ENCODE peak calls at places on chromosome 15, in ten cellular contexts. N, P, U, M, Q, R, J, V, D and X are unnamed samples.

GRCh38 chr15:83284563-83285283 is at the start of gene BNC1:
- DNase-seq in N (no peak), P (no peak), U (no peak), M (no peak), Q (no peak), R (no peak), J (no peak), V (no peak), D (no peak), X (no peak)

GRCh38 chr15:74614744-74615312 is 808 bp upstream of the CLK3 start:
- DNase-seq in N (peak), P (peak), U (no peak), M (peak), Q (peak), R (peak), J (peak), V (no peak), D (peak), X (peak)

GRCh38 chr15:74053941-74054529 is 28.3 kb downstream of the GOLGA6A start:
- DNase-seq in N (peak), P (peak), U (no peak), M (peak), Q (peak), R (no peak), J (peak), V (no peak), D (peak), X (peak)

GRCh38 chr15:75493732-75494131 is 42.2 kb upstream of the SIN3A start:
- DNase-seq in N (no peak), P (no peak), U (no peak), M (no peak), Q (no peak), R (no peak), J (no peak), V (no peak), D (no peak), X (no peak)

GRCh38 chr15:56176996-56177395 is 66.7 kb downstream of the RFX7 start:
- DNase-seq in N (no peak), P (no peak), U (no peak), M (no peak), Q (no peak), R (no peak), J (no peak), V (no peak), D (no peak), X (no peak)

GRCh38 chr15:91408476-91409076 is 308.5 kb downstream of the SV2B start:
- DNase-seq in N (no peak), P (peak), U (no peak), M (peak), Q (no peak), R (no peak), J (no peak), V (no peak), D (peak), X (no peak)

GRCh38 chr15:91863621-91864255 is 10.2 kb downstream of the SLCO3A1 start:
- DNase-seq in N (no peak), P (no peak), U (no peak), M (no peak), Q (no peak), R (no peak), J (no peak), V (no peak), D (no peak), X (no peak)

GRCh38 chr15:80803580-80804525 is 24.7 kb downstream of the CEMIP start:
- DNase-seq in N (no peak), P (no peak), U (no peak), M (no peak), Q (no peak), R (no peak), J (no peak), V (no peak), D (no peak), X (no peak)

GRCh38 chr15:90141646-90142045 is 39.4 kb upstream of the IDH2 start:
- DNase-seq in N (no peak), P (peak), U (no peak), M (no peak), Q (no peak), R (no peak), J (peak), V (no peak), D (no peak), X (no peak)

GRCh38 chr15:51737538-51738305 is at the start of gene LYSMD2:
- DNase-seq in N (peak), P (peak), U (no peak), M (peak), Q (peak), R (no peak), J (peak), V (peak), D (peak), X (peak)

GRCh38 chr15:90401499-90401898 is 13.5 kb downstream of the IQGAP1 start:
- DNase-seq in N (no peak), P (no peak), U (no peak), M (no peak), Q (no peak), R (no peak), J (no peak), V (no peak), D (no peak), X (no peak)

GRCh38 chr15:48602358-48603122 is 43.0 kb downstream of the FBN1 start:
- DNase-seq in N (no peak), P (peak), U (no peak), M (no peak), Q (no peak), R (no peak), J (peak), V (no peak), D (peak), X (no peak)

GRCh38 chr15:51024735-51025453 is 69.8 kb downstream of the TNFAIP8L3 start:
- DNase-seq in N (no peak), P (peak), U (no peak), M (no peak), Q (no peak), R (no peak), J (no peak), V (no peak), D (no peak), X (no peak)

GRCh38 chr15:76802411-76802810 is 102.7 kb downstream of the SCAPER start:
- DNase-seq in N (no peak), P (no peak), U (no peak), M (no peak), Q (no peak), R (no peak), J (no peak), V (no peak), D (no peak), X (no peak)

GRCh38 chr15:60408438-60409105 is 10.8 kb upstream of the ANXA2 start:
- DNase-seq in N (no peak), P (peak), U (no peak), M (no peak), Q (peak), R (no peak), J (no peak), V (no peak), D (no peak), X (no peak)

GRCh38 chr15:59294961-59295741 is 77.5 kb downstream of the MYO1E start:
- DNase-seq in N (no peak), P (peak), U (no peak), M (no peak), Q (no peak), R (no peak), J (peak), V (no peak), D (peak), X (no peak)

GRCh38 chr15:39077998-39078397 is 502.9 kb upstream of the THBS1 start:
- DNase-seq in N (no peak), P (no peak), U (no peak), M (no peak), Q (no peak), R (no peak), J (no peak), V (no peak), D (no peak), X (no peak)

GRCh38 chr15:72952151-72952550 is 100.1 kb upstream of the NEO1 start:
- DNase-seq in N (no peak), P (no peak), U (no peak), M (no peak), Q (no peak), R (no peak), J (no peak), V (no peak), D (no peak), X (no peak)

GRCh38 chr15:74200871-74201419 is 1.6 kb downstream of the STRA6 start:
- DNase-seq in N (no peak), P (peak), U (no peak), M (no peak), Q (no peak), R (no peak), J (peak), V (no peak), D (no peak), X (no peak)

GRCh38 chr15:89383635-89384604 is 49.3 kb upstream of the POLG start:
- DNase-seq in N (no peak), P (peak), U (no peak), M (peak), Q (no peak), R (no peak), J (no peak), V (peak), D (peak), X (no peak)

GRCh38 chr15:88606437-88606794 is 14.7 kb upstream of the AEN start:
- DNase-seq in N (no peak), P (no peak), U (no peak), M (no peak), Q (no peak), R (no peak), J (no peak), V (no peak), D (no peak), X (no peak)

GRCh38 chr15:56428821-56429458 is 36.0 kb downstream of the MNS1 start:
- DNase-seq in N (no peak), P (peak), U (no peak), M (no peak), Q (peak), R (no peak), J (no peak), V (no peak), D (no peak), X (no peak)

GRCh38 chr15:37777006-37777405 is 157.4 kb upstream of the TMCO5A start:
- DNase-seq in N (no peak), P (no peak), U (no peak), M (no peak), Q (no peak), R (no peak), J (no peak), V (no peak), D (no peak), X (no peak)

GRCh38 chr15:58666957-58667356 is 82.5 kb downstream of the ADAM10 start:
- DNase-seq in N (no peak), P (peak), U (no peak), M (no peak), Q (no peak), R (no peak), J (no peak), V (no peak), D (no peak), X (no peak)

GRCh38 chr15:58641660-58642059 is 107.8 kb downstream of the ADAM10 start:
- DNase-seq in N (no peak), P (no peak), U (no peak), M (no peak), Q (no peak), R (no peak), J (no peak), V (no peak), D (no peak), X (no peak)

DNA sequence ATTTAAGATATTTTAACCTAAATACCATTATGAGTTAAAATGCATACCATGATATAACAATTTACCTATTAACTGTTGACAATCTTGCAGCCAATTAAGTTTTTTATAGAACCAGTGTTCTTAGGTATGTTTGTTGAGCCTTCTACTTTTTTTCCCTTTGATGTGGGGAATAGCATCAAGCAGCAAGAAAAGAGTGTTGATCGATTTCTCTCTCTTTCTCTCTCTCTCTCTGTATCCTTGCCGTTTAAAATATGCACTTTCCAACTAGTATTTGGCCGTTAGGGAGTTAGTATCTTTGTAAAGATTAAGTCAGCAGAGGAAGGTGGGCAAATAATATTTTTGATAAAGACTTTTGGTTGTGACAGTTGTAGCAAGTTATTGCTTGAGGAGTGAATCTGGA is 5.9 kb downstream of the CHD2 start:
- DNase-seq in N (no peak), P (no peak), U (no peak), M (no peak), Q (no peak), R (no peak), J (no peak), V (no peak), D (no peak), X (no peak)
- H3K27ac ChIP-seq in N (peak), P (no peak), U (peak), M (peak), Q (peak), R (peak), J (peak), V (peak), D (peak), X (peak)

GRCh38 chr15:71333839-71334238 is 218.6 kb downstream of the THSD4 start:
- DNase-seq in N (no peak), P (peak), U (no peak), M (no peak), Q (no peak), R (no peak), J (peak), V (no peak), D (no peak), X (no peak)
- H3K27ac ChIP-seq in N (no peak), P (peak), U (no peak), M (no peak), Q (no peak), R (peak), J (peak), V (no peak), D (peak), X (no peak)

DNA sequence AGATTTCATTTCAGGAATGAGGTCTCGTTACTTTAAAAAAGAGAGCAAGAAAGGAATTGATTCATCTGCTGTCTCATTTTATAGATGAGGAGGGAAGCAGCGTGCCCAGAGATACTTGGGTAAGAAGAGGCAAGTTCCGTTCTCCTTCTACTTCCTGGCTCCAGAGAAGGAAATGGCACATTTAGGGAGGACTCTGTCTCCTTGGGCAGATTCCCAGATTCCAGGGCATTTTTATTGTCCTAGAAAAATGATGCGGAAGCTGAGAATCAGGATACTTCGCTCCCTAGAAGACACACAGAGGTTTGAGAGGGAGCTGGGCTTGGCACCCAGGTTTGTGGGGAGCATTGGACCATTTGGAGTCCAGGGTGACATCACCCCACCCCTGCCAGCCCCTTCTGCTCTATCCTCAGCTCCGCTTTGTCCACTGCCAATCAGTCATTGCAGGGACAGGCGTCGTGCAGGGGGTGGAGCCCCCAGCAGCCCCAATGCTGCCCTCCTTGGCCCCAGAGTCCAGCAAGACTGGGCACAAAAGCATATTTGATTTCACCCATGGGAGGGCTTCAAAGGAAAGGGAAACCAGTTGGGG is 129.9 kb upstream of the MEF2A start:
- DNase-seq in N (no peak), P (no peak), U (no peak), M (no peak), Q (no peak), R (no peak), J (no peak), V (no peak), D (no peak), X (no peak)
- H3K27ac ChIP-seq in N (peak), P (no peak), U (peak), M (no peak), Q (no peak), R (no peak), J (no peak), V (no peak), D (peak), X (no peak)

GRCh38 chr15:40855706-40856234 is 11.9 kb downstream of the SPINT1 start:
- DNase-seq in N (no peak), P (no peak), U (no peak), M (no peak), Q (no peak), R (no peak), J (no peak), V (no peak), D (no peak), X (no peak)

GRCh38 chr15:40856736-40857135 is 12.9 kb downstream of the SPINT1 start:
- DNase-seq in N (no peak), P (no peak), U (no peak), M (no peak), Q (no peak), R (no peak), J (no peak), V (no peak), D (no peak), X (no peak)

GRCh38 chr15:40858706-40859105 is 14.9 kb downstream of the SPINT1 start:
- DNase-seq in N (no peak), P (no peak), U (no peak), M (peak), Q (no peak), R (no peak), J (no peak), V (no peak), D (no peak), X (no peak)

GRCh38 chr15:40859206-40859851 is 14.7 kb downstream of the RHOV start:
- DNase-seq in N (peak), P (peak), U (no peak), M (peak), Q (peak), R (no peak), J (peak), V (peak), D (peak), X (peak)

GRCh38 chr15:40857601-40858351 is 13.9 kb downstream of the SPINT1 start:
- DNase-seq in N (peak), P (peak), U (no peak), M (peak), Q (peak), R (peak), J (peak), V (no peak), D (peak), X (peak)
- H3K27ac ChIP-seq in N (no peak), P (no peak), U (peak), M (peak), Q (no peak), R (no peak), J (no peak), V (no peak), D (no peak), X (no peak)

GRCh38 chr15:100614918-100615317 is 12.5 kb downstream of the ASB7 start:
- DNase-seq in N (no peak), P (no peak), U (no peak), M (no peak), Q (no peak), R (no peak), J (no peak), V (no peak), D (no peak), X (no peak)
- H3K27ac ChIP-seq in N (no peak), P (no peak), U (no peak), M (no peak), Q (no peak), R (no peak), J (no peak), V (no peak), D (no peak), X (no peak)

GRCh38 chr15:78007211-78007956 is 70.1 kb downstream of the TBC1D2B start:
- DNase-seq in N (no peak), P (no peak), U (no peak), M (peak), Q (no peak), R (no peak), J (no peak), V (no peak), D (no peak), X (no peak)
- H3K27ac ChIP-seq in N (peak), P (no peak), U (no peak), M (peak), Q (no peak), R (no peak), J (no peak), V (no peak), D (peak), X (no peak)

DNA sequence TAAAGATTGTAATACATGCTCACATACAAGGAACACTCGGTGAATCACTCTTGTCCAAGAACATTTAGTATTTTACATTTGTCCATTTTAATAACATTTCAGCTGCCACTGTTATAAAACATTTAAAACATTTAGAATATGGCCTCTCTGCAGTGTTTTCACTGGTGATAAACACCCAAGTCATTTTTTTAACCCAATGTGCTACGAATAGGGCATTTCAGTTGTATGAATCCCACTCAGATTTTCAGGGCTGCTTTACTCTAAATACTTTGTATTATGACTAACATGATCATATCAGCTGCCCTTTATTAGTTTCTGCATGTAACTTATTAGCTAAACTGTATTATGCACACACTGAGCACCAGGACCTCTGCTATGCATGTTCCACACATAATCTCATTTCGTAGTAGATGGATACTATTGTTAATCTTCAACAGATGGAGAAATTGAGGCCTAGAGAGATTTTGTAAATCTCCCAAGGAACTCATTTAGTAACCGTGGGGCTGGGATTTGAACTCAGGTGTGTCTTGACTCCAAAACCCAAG is 148.6 kb upstream of the CDIN1 start:
- DNase-seq in N (no peak), P (peak), U (no peak), M (no peak), Q (no peak), R (no peak), J (no peak), V (no peak), D (no peak), X (no peak)
- H3K27ac ChIP-seq in N (no peak), P (no peak), U (no peak), M (no peak), Q (no peak), R (no peak), J (peak), V (no peak), D (no peak), X (no peak)

GRCh38 chr15:32687556-32687955 is 30.2 kb upstream of the GREM1 start:
- DNase-seq in N (no peak), P (peak), U (no peak), M (no peak), Q (no peak), R (no peak), J (peak), V (no peak), D (no peak), X (no peak)

GRCh38 chr15:32685576-32685975 is 32.2 kb upstream of the GREM1 start:
- DNase-seq in N (no peak), P (peak), U (no peak), M (no peak), Q (no peak), R (no peak), J (peak), V (no peak), D (no peak), X (no peak)

GRCh38 chr15:32683906-32684584 is 33.8 kb upstream of the GREM1 start:
- DNase-seq in N (no peak), P (peak), U (no peak), M (no peak), Q (no peak), R (no peak), J (peak), V (no peak), D (peak), X (peak)

GRCh38 chr15:32682569-32682968 is 35.2 kb upstream of the GREM1 start:
- DNase-seq in N (no peak), P (peak), U (no peak), M (no peak), Q (no peak), R (no peak), J (peak), V (no peak), D (no peak), X (no peak)

DNA sequence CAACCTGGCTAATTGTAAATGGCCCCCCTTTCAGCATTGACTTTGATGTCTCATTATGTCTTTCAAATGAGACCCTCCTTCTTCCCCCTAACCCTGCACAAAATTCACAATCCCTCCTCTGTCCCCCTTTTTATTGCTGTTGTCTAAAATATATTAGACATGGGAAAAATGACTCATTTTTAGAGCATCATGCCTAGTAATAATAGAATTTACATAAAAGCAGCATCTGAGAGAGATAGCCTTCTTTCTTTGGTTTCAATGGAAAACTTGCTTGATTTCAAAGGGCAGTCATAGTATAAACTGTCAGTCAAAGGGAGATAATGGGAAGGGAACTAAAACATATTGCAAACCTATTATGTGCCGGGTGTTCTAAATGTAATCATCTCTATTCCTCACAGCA is 34.6 kb upstream of the GREM1 start:
- DNase-seq in N (no peak), P (no peak), U (no peak), M (no peak), Q (no peak), R (no peak), J (no peak), V (no peak), D (no peak), X (no peak)
- H3K27ac ChIP-seq in N (no peak), P (no peak), U (no peak), M (no peak), Q (no peak), R (no peak), J (peak), V (no peak), D (no peak), X (no peak)

GRCh38 chr15:78224024-78224413 is 10.3 kb downstream of the ACSBG1 start:
- DNase-seq in N (no peak), P (no peak), U (no peak), M (no peak), Q (no peak), R (no peak), J (no peak), V (no peak), D (no peak), X (no peak)
- H3K27ac ChIP-seq in N (no peak), P (no peak), U (no peak), M (no peak), Q (no peak), R (no peak), J (no peak), V (no peak), D (peak), X (no peak)